ENCODE peak calls at places on chromosome 1, in eight cellular contexts. One of them, this sample, is unnamed.

GRCh38 chr1:5889462-5889861 is 102.8 kb downstream of the NPHP4 start:
- DNase-seq in astrocyte: no peak
- DNase-seq in right lobe of liver: peak; percentile 29
- DNase-seq in sigmoid colon: no peak
- DNase-seq in BE2C: no peak
- DNase-seq in breast epithelium: no peak
- DNase-seq in keratinocyte: no peak
- DNase-seq in heart right ventricle: no peak
- DNase-seq in this sample: no peak

GRCh38 chr1:14095001-14095400 is 395.0 kb downstream of the PRDM2 start:
- DNase-seq in heart right ventricle: no peak
- DNase-seq in sigmoid colon: no peak
- DNase-seq in breast epithelium: no peak
- DNase-seq in BE2C: no peak
- DNase-seq in astrocyte: no peak
- DNase-seq in keratinocyte: no peak
- DNase-seq in right lobe of liver: no peak
- DNase-seq in this sample: no peak

GRCh38 chr1:180773210-180773865 is 139.4 kb upstream of the KIAA1614 start:
- DNase-seq in breast epithelium: no peak
- DNase-seq in keratinocyte: no peak
- DNase-seq in heart right ventricle: no peak
- DNase-seq in astrocyte: peak; percentile 72
- DNase-seq in right lobe of liver: no peak
- DNase-seq in BE2C: no peak
- DNase-seq in sigmoid colon: no peak
- DNase-seq in this sample: no peak

GRCh38 chr1:192973988-192974387 is 85.2 kb downstream of the UCHL5 start:
- DNase-seq in sigmoid colon: no peak
- DNase-seq in keratinocyte: no peak
- DNase-seq in heart right ventricle: no peak
- DNase-seq in BE2C: no peak
- DNase-seq in breast epithelium: no peak
- DNase-seq in astrocyte: no peak
- DNase-seq in right lobe of liver: no peak
- DNase-seq in this sample: no peak

GRCh38 chr1:55156093-55156492 is 59.1 kb downstream of the USP24 start:
- DNase-seq in sigmoid colon: no peak
- DNase-seq in astrocyte: peak; percentile 76
- DNase-seq in right lobe of liver: no peak
- DNase-seq in heart right ventricle: no peak
- DNase-seq in BE2C: no peak
- DNase-seq in keratinocyte: no peak
- DNase-seq in breast epithelium: no peak
- DNase-seq in this sample: no peak

GRCh38 chr1:110779617-110780016 is 93.3 kb upstream of the CD53 start:
- DNase-seq in BE2C: no peak
- DNase-seq in astrocyte: no peak
- DNase-seq in right lobe of liver: no peak
- DNase-seq in heart right ventricle: no peak
- DNase-seq in breast epithelium: no peak
- DNase-seq in keratinocyte: no peak
- DNase-seq in sigmoid colon: no peak
- DNase-seq in this sample: no peak

GRCh38 chr1:19123837-19124236 is 86.2 kb downstream of the UBR4 start:
- DNase-seq in sigmoid colon: no peak
- DNase-seq in keratinocyte: no peak
- DNase-seq in heart right ventricle: peak; percentile 48
- DNase-seq in astrocyte: no peak
- DNase-seq in BE2C: no peak
- DNase-seq in breast epithelium: no peak
- DNase-seq in right lobe of liver: no peak
- DNase-seq in this sample: no peak

GRCh38 chr1:234931404-234931973 is 197.1 kb downstream of the TOMM20 start:
- DNase-seq in right lobe of liver: peak; percentile 14
- DNase-seq in breast epithelium: no peak
- DNase-seq in heart right ventricle: no peak
- DNase-seq in astrocyte: no peak
- DNase-seq in sigmoid colon: no peak
- DNase-seq in keratinocyte: no peak
- DNase-seq in BE2C: no peak
- DNase-seq in this sample: no peak

GRCh38 chr1:5811419-5811818 is 180.8 kb downstream of the NPHP4 start:
- DNase-seq in breast epithelium: no peak
- DNase-seq in astrocyte: no peak
- DNase-seq in sigmoid colon: no peak
- DNase-seq in heart right ventricle: no peak
- DNase-seq in keratinocyte: no peak
- DNase-seq in right lobe of liver: no peak
- DNase-seq in BE2C: no peak
- DNase-seq in this sample: peak; percentile 35

GRCh38 chr1:61330018-61330417 is 247.7 kb downstream of the NFIA start:
- DNase-seq in BE2C: no peak
- DNase-seq in keratinocyte: no peak
- DNase-seq in right lobe of liver: no peak
- DNase-seq in heart right ventricle: no peak
- DNase-seq in astrocyte: no peak
- DNase-seq in breast epithelium: no peak
- DNase-seq in sigmoid colon: no peak
- DNase-seq in this sample: no peak

GRCh38 chr1:161763522-161764098 is 2.5 kb upstream of the ATF6 start:
- DNase-seq in right lobe of liver: no peak
- DNase-seq in BE2C: peak; percentile 28
- DNase-seq in sigmoid colon: no peak
- DNase-seq in astrocyte: no peak
- DNase-seq in keratinocyte: no peak
- DNase-seq in heart right ventricle: no peak
- DNase-seq in breast epithelium: no peak
- DNase-seq in this sample: no peak

GRCh38 chr1:230858918-230859819 is 9.2 kb downstream of the C1orf198 start:
- DNase-seq in heart right ventricle: peak; percentile 44
- DNase-seq in breast epithelium: no peak
- DNase-seq in keratinocyte: no peak
- DNase-seq in BE2C: no peak
- DNase-seq in right lobe of liver: no peak
- DNase-seq in sigmoid colon: no peak
- DNase-seq in astrocyte: peak; percentile 92
- DNase-seq in this sample: no peak

GRCh38 chr1:171441278-171441677 is 44.1 kb upstream of the PRRC2C start:
- DNase-seq in keratinocyte: peak; percentile 48
- DNase-seq in heart right ventricle: no peak
- DNase-seq in BE2C: no peak
- DNase-seq in breast epithelium: no peak
- DNase-seq in astrocyte: peak; percentile 83
- DNase-seq in sigmoid colon: no peak
- DNase-seq in right lobe of liver: no peak
- DNase-seq in this sample: no peak

GRCh38 chr1:2999571-2999970 is 21.7 kb upstream of the ACTRT2 start:
- DNase-seq in breast epithelium: peak; percentile 41
- DNase-seq in astrocyte: no peak
- DNase-seq in sigmoid colon: peak; percentile 39
- DNase-seq in BE2C: no peak
- DNase-seq in keratinocyte: no peak
- DNase-seq in right lobe of liver: no peak
- DNase-seq in heart right ventricle: no peak
- DNase-seq in this sample: no peak

GRCh38 chr1:150568567-150568966 is 10.8 kb downstream of the MCL1 start:
- DNase-seq in keratinocyte: no peak
- DNase-seq in astrocyte: no peak
- DNase-seq in breast epithelium: no peak
- DNase-seq in BE2C: no peak
- DNase-seq in heart right ventricle: no peak
- DNase-seq in right lobe of liver: no peak
- DNase-seq in sigmoid colon: peak; percentile 80
- DNase-seq in this sample: no peak

DNA sequence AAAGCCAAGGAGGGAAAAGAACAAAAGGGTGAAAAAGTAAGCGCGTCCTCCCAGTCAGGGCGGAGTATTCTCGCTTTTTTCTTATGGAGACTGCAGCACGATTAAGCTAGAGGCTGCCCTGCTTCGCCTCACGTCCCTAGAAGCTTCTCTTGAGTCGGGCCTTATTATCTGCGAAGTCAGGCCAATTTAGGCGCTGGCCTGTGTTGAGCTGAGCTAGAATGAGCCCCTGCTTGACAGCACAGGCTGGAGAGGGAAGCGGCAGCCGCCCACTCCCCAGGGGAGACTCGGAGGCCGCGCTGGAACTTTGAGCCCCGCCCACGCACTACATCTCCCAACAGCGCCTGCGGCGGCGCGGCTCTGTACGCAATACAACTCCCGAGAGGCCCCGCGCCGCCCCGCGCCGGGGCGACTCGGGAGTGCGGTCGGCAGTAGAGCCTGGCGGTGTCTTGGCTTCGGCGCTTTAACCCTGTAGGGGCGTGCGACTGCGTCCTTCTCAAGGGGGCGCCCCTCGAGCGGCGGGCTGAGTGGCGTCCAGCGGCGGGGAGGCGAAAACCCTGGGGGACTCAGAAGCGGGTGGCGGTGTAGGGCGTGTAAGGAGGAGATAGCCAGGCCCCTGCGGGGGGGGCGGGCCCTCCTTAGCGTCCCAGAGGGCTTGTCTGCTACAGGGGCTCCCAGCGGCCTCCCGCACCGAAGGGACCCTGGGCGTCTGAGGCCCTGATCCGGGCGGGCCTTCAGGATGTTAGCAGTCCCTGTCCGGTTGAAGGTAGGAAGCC is 888 bp downstream of the ZNF436 start:
- DNase-seq in BE2C: peak; percentile 90
- DNase-seq in sigmoid colon: peak; percentile 96
- DNase-seq in right lobe of liver: peak; percentile 90
- DNase-seq in breast epithelium: peak; percentile 90
- DNase-seq in keratinocyte: peak; percentile 68
- DNase-seq in astrocyte: peak; percentile 82
- DNase-seq in heart right ventricle: peak; percentile 92
- DNase-seq in this sample: peak; percentile 95
- TF ChIP-seq CTCF in BE2C: peak; percentile 28
- TF ChIP-seq CTCF in sigmoid colon: peak; percentile 11
- TF ChIP-seq CTCF in right lobe of liver: no peak
- TF ChIP-seq CTCF in breast epithelium: no peak
- TF ChIP-seq CTCF in keratinocyte: peak; percentile 8
- TF ChIP-seq CTCF in astrocyte: no peak
- TF ChIP-seq CTCF in heart right ventricle: peak; percentile 38
- TF ChIP-seq CTCF in this sample: no peak

DNA sequence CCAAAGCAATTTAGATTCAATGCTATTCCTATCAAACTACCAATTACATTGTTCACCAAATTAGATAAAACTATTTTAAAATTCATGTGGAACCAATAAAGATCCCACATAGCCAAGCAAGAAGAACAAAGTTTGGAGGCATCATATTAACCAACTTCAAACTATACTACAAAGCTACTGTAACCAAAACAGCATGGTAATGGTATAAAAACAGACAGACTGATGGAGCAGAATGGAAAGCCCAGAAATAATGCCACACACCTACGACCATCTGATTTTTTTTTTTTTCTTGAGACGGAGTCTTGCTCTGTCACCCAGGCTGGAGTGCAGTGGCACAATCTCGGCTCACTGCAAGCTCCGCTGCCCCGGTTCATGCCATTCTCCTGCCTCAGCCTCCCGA is 7.1 kb downstream of the ZNF124 start:
- DNase-seq in astrocyte: no peak
- DNase-seq in keratinocyte: no peak
- DNase-seq in heart right ventricle: no peak
- DNase-seq in BE2C: no peak
- DNase-seq in right lobe of liver: no peak
- DNase-seq in sigmoid colon: no peak
- DNase-seq in breast epithelium: no peak
- DNase-seq in this sample: no peak
- H3K9me3 ChIP-seq in astrocyte: peaks cover 3% of the 10 kb centered on the region
- H3K9me3 ChIP-seq in keratinocyte: peaks cover 6% of the 10 kb centered on the region
- H3K9me3 ChIP-seq in heart right ventricle: peaks cover 35% of the 10 kb centered on the region
- H3K9me3 ChIP-seq in BE2C: peaks cover 6% of the 10 kb centered on the region
- H3K9me3 ChIP-seq in right lobe of liver: peaks cover 22% of the 10 kb centered on the region
- H3K9me3 ChIP-seq in sigmoid colon: peaks cover 12% of the 10 kb centered on the region
- H3K9me3 ChIP-seq in breast epithelium: peaks cover 52% of the 10 kb centered on the region
- H3K9me3 ChIP-seq in this sample: peaks cover 67% of the 10 kb centered on the region

DNA sequence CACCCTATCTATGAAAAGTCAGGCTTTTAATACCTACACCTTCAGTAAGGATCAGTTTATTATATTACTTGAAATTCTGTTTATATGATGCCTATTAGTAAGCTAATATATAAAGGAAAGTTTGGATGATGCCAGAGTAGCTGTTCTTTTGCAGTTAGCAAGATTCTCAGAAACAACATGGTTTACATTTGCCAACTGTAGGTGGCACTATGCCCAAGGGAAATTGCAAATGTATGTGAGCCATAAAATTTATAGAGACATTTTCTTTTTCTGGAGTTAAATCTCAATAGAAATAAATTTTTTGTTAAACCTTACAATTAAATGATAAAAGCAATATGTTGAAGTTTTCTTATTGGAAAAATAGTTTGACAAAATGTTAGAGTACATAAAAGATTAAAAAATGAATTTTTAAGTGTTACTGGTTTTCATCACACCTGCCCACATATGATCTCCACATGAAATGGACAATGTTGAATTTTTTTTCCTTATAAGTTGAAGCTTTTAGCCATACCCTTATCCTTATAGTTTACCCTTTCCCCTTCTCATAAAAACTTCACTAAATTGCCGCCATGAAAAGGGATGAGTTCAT is 32.1 kb upstream of the EPHX4 start:
- DNase-seq in astrocyte: peak; percentile 16
- DNase-seq in breast epithelium: no peak
- DNase-seq in right lobe of liver: no peak
- DNase-seq in BE2C: peak; percentile 18
- DNase-seq in heart right ventricle: peak; percentile 7
- DNase-seq in sigmoid colon: no peak
- DNase-seq in keratinocyte: peak; percentile 1
- DNase-seq in this sample: no peak
- TF ChIP-seq CTCF in astrocyte: peak; percentile 56
- TF ChIP-seq CTCF in breast epithelium: no peak
- TF ChIP-seq CTCF in right lobe of liver: peak; percentile 42
- TF ChIP-seq CTCF in BE2C: peak; percentile 60
- TF ChIP-seq CTCF in heart right ventricle: peak; percentile 62
- TF ChIP-seq CTCF in sigmoid colon: no peak
- TF ChIP-seq CTCF in keratinocyte: no peak
- TF ChIP-seq CTCF in this sample: peak; percentile 60

GRCh38 chr1:228297822-228298221 is 90.0 kb downstream of the OBSCN start:
- DNase-seq in BE2C: no peak
- DNase-seq in astrocyte: no peak
- DNase-seq in heart right ventricle: no peak
- DNase-seq in sigmoid colon: no peak
- DNase-seq in right lobe of liver: no peak
- DNase-seq in breast epithelium: no peak
- DNase-seq in keratinocyte: no peak
- DNase-seq in this sample: no peak

GRCh38 chr1:228297242-228297641 is 89.4 kb downstream of the OBSCN start:
- DNase-seq in right lobe of liver: no peak
- DNase-seq in keratinocyte: no peak
- DNase-seq in sigmoid colon: no peak
- DNase-seq in heart right ventricle: no peak
- DNase-seq in astrocyte: no peak
- DNase-seq in BE2C: no peak
- DNase-seq in breast epithelium: no peak
- DNase-seq in this sample: no peak

GRCh38 chr1:228299901-228300300 is 92.1 kb downstream of the OBSCN start:
- DNase-seq in keratinocyte: no peak
- DNase-seq in heart right ventricle: no peak
- DNase-seq in astrocyte: no peak
- DNase-seq in BE2C: no peak
- DNase-seq in sigmoid colon: no peak
- DNase-seq in breast epithelium: no peak
- DNase-seq in right lobe of liver: no peak
- DNase-seq in this sample: peak; percentile 42

GRCh38 chr1:228299211-228299610 is 91.4 kb downstream of the OBSCN start:
- DNase-seq in BE2C: no peak
- DNase-seq in sigmoid colon: no peak
- DNase-seq in keratinocyte: no peak
- DNase-seq in heart right ventricle: no peak
- DNase-seq in breast epithelium: no peak
- DNase-seq in astrocyte: no peak
- DNase-seq in right lobe of liver: no peak
- DNase-seq in this sample: peak; percentile 32

GRCh38 chr1:228298471-228298870 is 90.6 kb downstream of the OBSCN start:
- DNase-seq in heart right ventricle: no peak
- DNase-seq in keratinocyte: no peak
- DNase-seq in right lobe of liver: no peak
- DNase-seq in BE2C: no peak
- DNase-seq in sigmoid colon: no peak
- DNase-seq in breast epithelium: no peak
- DNase-seq in astrocyte: no peak
- DNase-seq in this sample: peak; percentile 40
- H3K9me3 ChIP-seq in heart right ventricle: peaks cover 16% of the 10 kb centered on the region
- H3K9me3 ChIP-seq in keratinocyte: peaks cover 12% of the 10 kb centered on the region
- H3K9me3 ChIP-seq in right lobe of liver: peaks cover 9% of the 10 kb centered on the region
- H3K9me3 ChIP-seq in BE2C: peaks cover 7% of the 10 kb centered on the region
- H3K9me3 ChIP-seq in sigmoid colon: peaks cover 8% of the 10 kb centered on the region
- H3K9me3 ChIP-seq in breast epithelium: peaks cover 21% of the 10 kb centered on the region
- H3K9me3 ChIP-seq in astrocyte: peaks cover 25% of the 10 kb centered on the region
- H3K9me3 ChIP-seq in this sample: peaks cover 12% of the 10 kb centered on the region

This sample was measured in upper lobe of right lung.